ENCODE peak calls at places on chromosomes 4 and X, in eight cellular contexts. I is IMR-90, R is mesenchymal stem cell, F is GM12878, U is astrocyte, Q is lower lobe of right lung, V is upper lobe of right lung, J is mesendoderm. O is an unnamed sample.

GRCh38 chr4:109218288-109218687 is 84.2 kb downstream of the COL25A1 start:
- DNase-seq in I (no peak), R (no peak), F (no peak), U (no peak), Q (no peak), V (no peak), J (no peak), O (no peak)

GRCh38 chr4:171484681-171485080 is 328.5 kb upstream of the GALNTL6 start:
- DNase-seq in I (no peak), R (no peak), F (no peak), U (no peak), Q (no peak), V (no peak), J (no peak), O (no peak)

GRCh38 chr4:115113382-115114106 is at the start of gene NDST4:
- DNase-seq in I (no peak), R (peak; percentile 46), F (no peak), U (peak; percentile 77), Q (no peak), V (no peak), J (no peak), O (no peak)

GRCh38 chrX:154457491-154458115 is 478 bp upstream of the PLXNA3 start:
- DNase-seq in I (no peak), R (no peak), F (no peak), U (no peak), Q (peak; percentile 60), V (peak; percentile 78), J (peak; percentile 51), O (no peak)

GRCh38 chrX:136387951-136388502 is 87.3 kb downstream of the ADGRG4 start:
- DNase-seq in I (no peak), R (no peak), F (no peak), U (no peak), Q (no peak), V (no peak), J (no peak), O (no peak)

GRCh38 chrX:115562492-115562872 is 1.5 kb downstream of the PLS3 start:
- DNase-seq in I (peak; percentile 51), R (peak; percentile 55), F (no peak), U (peak; percentile 30), Q (no peak), V (no peak), J (peak; percentile 59), O (no peak)

GRCh38 chr4:151530230-151530629 is 121.3 kb downstream of the FHIP1A start:
- DNase-seq in I (no peak), R (no peak), F (no peak), U (peak; percentile 53), Q (no peak), V (no peak), J (no peak), O (no peak)

GRCh38 chr4:185902654-185903053 is 90.7 kb upstream of the SORBS2 start:
- DNase-seq in I (peak; percentile 8), R (no peak), F (no peak), U (peak; percentile 18), Q (no peak), V (no peak), J (no peak), O (no peak)

GRCh38 chr4:41028392-41029076 is 185.8 kb downstream of the APBB2 start:
- DNase-seq in I (peak; percentile 67), R (peak; percentile 29), F (peak; percentile 15), U (peak; percentile 52), Q (no peak), V (no peak), J (no peak), O (no peak)

GRCh38 chrX:43964936-43965335 is 8.3 kb downstream of the NDP start:
- DNase-seq in I (no peak), R (no peak), F (no peak), U (no peak), Q (no peak), V (no peak), J (no peak), O (no peak)

GRCh38 chr4:140296871-140297570 is 76.4 kb upstream of the SCOC start:
- DNase-seq in I (no peak), R (peak; percentile 28), F (no peak), U (peak; percentile 39), Q (no peak), V (no peak), J (peak; percentile 36), O (no peak)

GRCh38 chrX:10079155-10079711 is 77.5 kb upstream of the CLCN4 start:
- DNase-seq in I (peak; percentile 11), R (peak; percentile 26), F (no peak), U (no peak), Q (peak; percentile 69), V (peak; percentile 78), J (no peak), O (no peak)

GRCh38 chr4:14410469-14410868 is 591.8 kb upstream of the CPEB2 start:
- DNase-seq in I (no peak), R (no peak), F (no peak), U (no peak), Q (no peak), V (no peak), J (peak; percentile 39), O (no peak)

GRCh38 chr4:108030332-108030731 is 40.6 kb downstream of the HADH start:
- DNase-seq in I (peak; percentile 76), R (peak; percentile 82), F (no peak), U (peak; percentile 56), Q (no peak), V (no peak), J (peak; percentile 76), O (peak; percentile 24)

GRCh38 chr4:144985014-144985413 is 113.0 kb downstream of the ANAPC10 start:
- DNase-seq in I (no peak), R (no peak), F (no peak), U (no peak), Q (no peak), V (no peak), J (no peak), O (no peak)
- H3K4me3 ChIP-seq in I (no peak overlapping the region), R (peak overlapping the region; percentile 18), F (no peak overlapping the region), U (no peak overlapping the region), Q (no peak overlapping the region), V (no peak overlapping the region), J (no peak overlapping the region), O (no peak overlapping the region)

DNA sequence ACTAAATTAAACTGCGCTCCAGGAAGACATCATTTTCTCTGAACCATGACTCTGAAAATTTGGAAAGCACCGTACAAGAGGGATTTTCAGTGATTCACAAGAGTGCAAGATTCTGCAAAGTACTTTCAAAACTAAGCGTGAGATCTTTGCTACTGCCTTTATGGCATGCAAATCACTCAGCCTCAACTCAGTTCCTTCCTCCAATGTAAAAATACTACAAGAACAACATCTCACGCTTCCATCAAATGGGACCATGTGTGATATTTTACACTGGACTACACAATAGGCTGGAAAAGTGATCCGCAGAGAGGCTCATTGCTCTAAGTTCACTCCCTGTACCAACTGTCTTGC is 682 bp upstream of the IL15 start:
- DNase-seq in I (no peak), R (no peak), F (peak; percentile 73), U (no peak), Q (no peak), V (no peak), J (no peak), O (no peak)
- H3K27ac ChIP-seq in I (no peak overlapping the region), R (no peak overlapping the region), F (peak overlapping the region; percentile 90), U (no peak overlapping the region), Q (peak overlapping the region; percentile 88), V (no peak overlapping the region), J (no peak overlapping the region), O (no peak overlapping the region)

DNA sequence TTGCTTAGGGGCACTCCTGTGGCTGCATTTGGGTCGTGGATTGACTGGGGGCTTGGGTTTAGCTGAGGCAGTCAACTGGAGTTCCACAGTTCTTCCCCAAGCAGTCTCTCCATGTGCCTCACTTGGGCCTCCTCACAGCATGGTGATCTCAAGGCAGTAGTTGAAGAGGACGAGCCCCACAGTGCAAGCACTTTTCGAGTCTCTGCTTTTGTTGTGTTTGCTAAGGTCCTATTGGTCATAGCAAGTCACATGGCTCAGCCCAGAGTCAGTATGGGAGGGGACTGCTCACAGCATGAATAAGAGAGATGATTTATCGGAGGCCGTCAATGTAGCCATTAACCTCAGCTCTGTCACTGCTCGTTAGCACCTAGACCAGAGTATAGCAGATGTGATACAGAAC is 29.7 kb downstream of the BMX start:
- DNase-seq in I (no peak), R (no peak), F (no peak), U (no peak), Q (no peak), V (no peak), J (peak; percentile 15), O (no peak)
- H3K4me3 ChIP-seq in I (no peak overlapping the region), R (no peak overlapping the region), F (no peak overlapping the region), U (no peak overlapping the region), Q (no peak overlapping the region), V (no peak overlapping the region), J (no peak overlapping the region), O (no peak overlapping the region)

DNA sequence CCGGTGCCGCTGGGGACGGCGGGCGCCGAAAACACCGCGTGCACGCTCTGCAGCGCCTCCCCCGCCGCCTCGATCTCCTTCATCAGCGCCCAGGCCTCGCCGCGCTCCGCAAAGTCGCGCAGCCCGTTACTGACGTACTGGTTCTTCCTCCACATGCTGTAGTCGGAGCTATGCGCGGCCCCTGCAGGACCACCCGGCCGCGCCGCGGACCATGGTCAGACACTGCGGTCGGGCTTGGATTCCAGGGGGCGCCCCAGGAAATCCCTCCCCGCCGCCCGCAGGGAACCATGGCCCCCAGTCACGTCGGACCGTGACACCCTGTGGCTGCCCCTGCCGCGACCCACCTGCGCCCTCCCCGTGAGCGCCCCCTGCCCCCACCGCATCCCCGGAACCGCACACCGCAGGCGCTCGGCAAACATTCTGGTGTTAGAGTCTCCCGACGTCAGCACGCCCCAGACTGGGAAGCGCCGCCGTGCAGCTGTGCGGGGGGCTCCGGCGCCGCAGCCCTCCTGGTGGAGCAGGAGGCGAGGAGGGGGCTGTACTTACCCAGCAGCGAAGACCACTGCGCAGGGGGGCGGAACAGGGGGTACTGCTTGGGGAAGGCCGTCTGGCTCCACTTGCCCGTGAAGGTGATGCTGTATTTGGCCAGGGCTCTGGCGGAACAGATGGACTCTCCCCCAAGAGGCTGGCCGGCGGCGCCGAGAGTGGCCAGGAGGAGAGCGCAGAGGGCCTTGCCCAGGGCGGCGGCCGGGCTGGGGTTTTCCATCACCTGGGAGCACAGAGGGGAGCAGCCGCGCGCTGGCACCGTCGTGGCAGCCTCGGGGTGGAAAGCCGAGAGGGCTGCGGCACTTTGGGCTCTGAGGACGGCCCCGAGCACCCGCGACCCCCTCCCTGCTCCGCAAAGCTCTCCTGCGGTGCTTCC is 816 bp downstream of the SPON2 start:
- DNase-seq in I (no peak), R (no peak), F (no peak), U (no peak), Q (no peak), V (peak; percentile 62), J (peak; percentile 34), O (no peak)
- H3K27ac ChIP-seq in I (peak overlapping the region; percentile 68), R (peak overlapping the region; percentile 86), F (no peak overlapping the region), U (no peak overlapping the region), Q (peak overlapping the region; percentile 42), V (peak overlapping the region; percentile 55), J (no peak overlapping the region), O (peak overlapping the region; percentile 61)

GRCh38 chr4:76206222-76206942 is 7.2 kb downstream of the SCARB2 start:
- DNase-seq in I (peak; percentile 58), R (no peak), F (no peak), U (no peak), Q (no peak), V (no peak), J (no peak), O (no peak)
- H3K4me3 ChIP-seq in I (no peak overlapping the region), R (peak overlapping the region; percentile 33), F (no peak overlapping the region), U (no peak overlapping the region), Q (no peak overlapping the region), V (no peak overlapping the region), J (no peak overlapping the region), O (no peak overlapping the region)

DNA sequence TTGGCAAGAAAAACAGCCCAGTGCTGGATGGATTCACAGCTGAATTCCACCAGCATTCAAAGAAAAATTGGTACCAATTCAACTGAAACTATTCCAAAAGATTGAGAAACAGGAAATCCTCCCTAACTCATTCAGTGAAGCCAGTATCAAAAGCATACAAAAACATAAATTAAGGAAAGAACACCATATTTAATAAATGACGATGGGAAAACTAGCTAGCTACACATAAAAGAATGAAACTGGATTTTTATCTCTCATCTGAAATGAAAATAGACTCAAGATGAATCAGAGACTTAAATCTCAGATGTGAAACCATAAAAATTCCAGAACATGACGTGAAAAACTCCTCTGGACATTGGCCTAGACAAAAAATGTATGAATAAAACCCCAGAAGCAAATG is 516.8 kb upstream of the SPANXN1 start:
- DNase-seq in I (no peak), R (peak; percentile 41), F (no peak), U (peak; percentile 8), Q (no peak), V (no peak), J (no peak), O (no peak)
- H3K27ac ChIP-seq in I (no peak overlapping the region), R (no peak overlapping the region), F (no peak overlapping the region), U (peak overlapping the region; percentile 33), Q (no peak overlapping the region), V (no peak overlapping the region), J (no peak overlapping the region), O (no peak overlapping the region)

O was measured in AG04450.